ENCODE peak calls at places on chromosomes 3 and 15, in four cellular contexts. U is CD8-positive, alpha-beta memory T cell; W is aorta; H is epithelial cell of prostate. Q is an unnamed sample.

GRCh38 chr3:29440321-29441019 is 159.6 kb downstream of the RBMS3 start:
- DNase-seq in U (no peak), W (no peak), H (no peak), Q (no peak)

GRCh38 chr3:140258222-140258724 is 323.3 kb downstream of the CLSTN2 start:
- DNase-seq in U (no peak), W (no peak), H (no peak), Q (no peak)

GRCh38 chr15:65088643-65089021 is 12.1 kb downstream of the KBTBD13 start:
- DNase-seq in U (no peak), W (no peak), H (no peak), Q (no peak)

GRCh38 chr15:57263520-57263919 is 112.8 kb upstream of the CGNL1 start:
- DNase-seq in U (no peak), W (no peak), H (no peak), Q (no peak)

GRCh38 chr3:139611540-139611939 is 66.2 kb downstream of the NMNAT3 start:
- DNase-seq in U (no peak), W (no peak), H (no peak), Q (no peak)

GRCh38 chr15:35757790-35758189 is 211.8 kb upstream of the DPH6 start:
- DNase-seq in U (no peak), W (no peak), H (no peak), Q (no peak)

GRCh38 chr3:78754066-78754743 is 1013.6 kb downstream of the ROBO1 start:
- DNase-seq in U (no peak), W (no peak), H (peak; percentile 16), Q (no peak)

GRCh38 chr3:2166552-2166951 is 67.9 kb downstream of the CNTN4 start:
- DNase-seq in U (no peak), W (no peak), H (no peak), Q (no peak)

GRCh38 chr3:109432833-109433232 is 95.5 kb upstream of the DPPA4 start:
- DNase-seq in U (no peak), W (no peak), H (no peak), Q (no peak)

GRCh38 chr15:68416158-68416535 is 15.8 kb downstream of the ITGA11 start:
- DNase-seq in U (no peak), W (no peak), H (no peak), Q (peak; percentile 11)

GRCh38 chr3:171108066-171108465 is 81.5 kb upstream of the SLC2A2 start:
- DNase-seq in U (no peak), W (no peak), H (peak; percentile 10), Q (no peak)

GRCh38 chr3:15159501-15160136 is 46.4 kb upstream of the CAPN7 start:
- DNase-seq in U (no peak), W (no peak), H (no peak), Q (no peak)

GRCh38 chr3:39096775-39097174 is 10.7 kb downstream of the GORASP1 start:
- DNase-seq in U (no peak), W (no peak), H (no peak), Q (no peak)

GRCh38 chr3:108006077-108006675 is 84.7 kb downstream of the CD47 start:
- DNase-seq in U (no peak), W (no peak), H (peak; percentile 67), Q (peak; percentile 47)

GRCh38 chr3:50364573-50365079 is 5.3 kb upstream of the TMEM115 start:
- DNase-seq in U (no peak), W (peak; percentile 86), H (no peak), Q (no peak)

GRCh38 chr3:174023445-174023844 is 625.9 kb downstream of the NLGN1 start:
- DNase-seq in U (no peak), W (no peak), H (no peak), Q (no peak)

GRCh38 chr3:138435840-138436239 is 1.4 kb downstream of the ESYT3 start:
- DNase-seq in U (no peak), W (no peak), H (no peak), Q (no peak)

GRCh38 chr15:75902129-75902557 is 1.5 kb upstream of the FBXO22 start:
- DNase-seq in U (no peak), W (no peak), H (no peak), Q (peak; percentile 12)

GRCh38 chr3:158152186-158152585 is 42.3 kb downstream of the RSRC1 start:
- DNase-seq in U (no peak), W (no peak), H (no peak), Q (no peak)

GRCh38 chr15:92023971-92024370 is 170.5 kb downstream of the SLCO3A1 start:
- DNase-seq in U (no peak), W (no peak), H (no peak), Q (no peak)

GRCh38 chr15:47422901-47423300 is 294.4 kb upstream of the SEMA6D start:
- DNase-seq in U (no peak), W (no peak), H (no peak), Q (no peak)

GRCh38 chr3:156252656-156253055 is 132.3 kb downstream of the KCNAB1 start:
- DNase-seq in U (no peak), W (no peak), H (no peak), Q (no peak)

GRCh38 chr3:185807455-185808068 is 17.3 kb downstream of the IGF2BP2 start:
- DNase-seq in U (no peak), W (no peak), H (peak; percentile 98), Q (no peak)

GRCh38 chr3:184154909-184155643 is at the start of gene DVL3:
- DNase-seq in U (peak; percentile 38), W (peak; percentile 91), H (no peak), Q (peak; percentile 87)

GRCh38 chr3:54882114-54882833 is 45.6 kb downstream of the LRTM1 start:
- DNase-seq in U (no peak), W (no peak), H (peak; percentile 77), Q (no peak)

GRCh38 chr3:34683851-34684250 is 885.4 kb downstream of the PDCD6IP start:
- DNase-seq in U (peak; percentile 1), W (peak; percentile 88), H (no peak), Q (peak; percentile 61)

DNA sequence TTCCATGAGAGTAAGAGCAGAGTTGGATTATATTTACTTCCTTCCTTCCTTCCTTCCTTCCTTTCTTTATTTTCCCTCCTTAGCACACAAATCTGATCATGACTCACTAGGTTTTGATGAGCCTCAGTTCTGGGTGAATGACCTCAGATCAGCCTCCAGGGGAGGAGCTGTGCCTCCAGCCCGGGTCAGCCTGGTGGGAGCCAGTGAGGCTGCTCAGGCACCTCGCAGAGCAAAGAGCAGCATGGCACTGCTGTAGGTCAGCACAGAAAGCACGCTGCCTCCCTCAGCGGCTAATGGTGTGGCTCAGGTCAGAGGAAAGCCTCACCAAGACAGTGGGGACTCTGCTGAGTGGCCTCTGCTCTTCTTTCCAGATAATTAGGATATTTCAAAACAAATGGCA is 108.5 kb downstream of the SYNPR start:
- DNase-seq in U (no peak), W (no peak), H (no peak), Q (no peak)
- H3K27ac ChIP-seq in U (no peak overlapping the region), W (no peak overlapping the region), H (no peak overlapping the region), Q (no peak overlapping the region)

GRCh38 chr3:181383201-181383600 is 328.5 kb upstream of the SOX2 start:
- DNase-seq in U (no peak), W (no peak), H (no peak), Q (no peak)
- H3K27ac ChIP-seq in U (no peak overlapping the region), W (no peak overlapping the region), H (no peak overlapping the region), Q (no peak overlapping the region)

GRCh38 chr3:132315851-132316250 is 1.4 kb upstream of the ACP3 start:
- DNase-seq in U (no peak), W (no peak), H (no peak), Q (no peak)
- H3K27ac ChIP-seq in U (no peak overlapping the region), W (no peak overlapping the region), H (no peak overlapping the region), Q (no peak overlapping the region)

GRCh38 chr3:183100376-183100775 is 1.1 kb upstream of the MCCC1 start:
- DNase-seq in U (no peak), W (no peak), H (no peak), Q (no peak)
- H3K27ac ChIP-seq in U (no peak overlapping the region), W (peak overlapping the region; percentile 12), H (no peak overlapping the region), Q (peak overlapping the region; percentile 85)

DNA sequence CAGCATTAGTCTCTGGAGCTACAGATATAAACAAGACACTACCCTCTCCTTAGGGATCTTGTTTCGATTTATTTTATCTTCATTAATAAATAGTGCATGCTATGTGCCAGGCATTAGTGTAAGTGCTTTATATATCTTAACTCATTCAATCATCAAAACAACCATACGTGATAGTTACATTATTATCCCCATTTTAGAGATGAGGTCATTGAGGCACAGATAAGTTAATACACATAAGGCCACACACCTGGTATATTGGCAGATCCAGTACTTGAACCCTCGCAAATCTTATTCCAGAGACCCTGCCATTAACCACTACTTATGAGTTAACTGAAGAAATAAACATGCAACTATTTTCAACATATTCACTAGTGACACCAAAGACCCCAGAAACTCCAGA is 25.7 kb upstream of the NR2F2 start:
- DNase-seq in U (no peak), W (no peak), H (no peak), Q (no peak)
- H3K27ac ChIP-seq in U (no peak overlapping the region), W (no peak overlapping the region), H (no peak overlapping the region), Q (no peak overlapping the region)

DNA sequence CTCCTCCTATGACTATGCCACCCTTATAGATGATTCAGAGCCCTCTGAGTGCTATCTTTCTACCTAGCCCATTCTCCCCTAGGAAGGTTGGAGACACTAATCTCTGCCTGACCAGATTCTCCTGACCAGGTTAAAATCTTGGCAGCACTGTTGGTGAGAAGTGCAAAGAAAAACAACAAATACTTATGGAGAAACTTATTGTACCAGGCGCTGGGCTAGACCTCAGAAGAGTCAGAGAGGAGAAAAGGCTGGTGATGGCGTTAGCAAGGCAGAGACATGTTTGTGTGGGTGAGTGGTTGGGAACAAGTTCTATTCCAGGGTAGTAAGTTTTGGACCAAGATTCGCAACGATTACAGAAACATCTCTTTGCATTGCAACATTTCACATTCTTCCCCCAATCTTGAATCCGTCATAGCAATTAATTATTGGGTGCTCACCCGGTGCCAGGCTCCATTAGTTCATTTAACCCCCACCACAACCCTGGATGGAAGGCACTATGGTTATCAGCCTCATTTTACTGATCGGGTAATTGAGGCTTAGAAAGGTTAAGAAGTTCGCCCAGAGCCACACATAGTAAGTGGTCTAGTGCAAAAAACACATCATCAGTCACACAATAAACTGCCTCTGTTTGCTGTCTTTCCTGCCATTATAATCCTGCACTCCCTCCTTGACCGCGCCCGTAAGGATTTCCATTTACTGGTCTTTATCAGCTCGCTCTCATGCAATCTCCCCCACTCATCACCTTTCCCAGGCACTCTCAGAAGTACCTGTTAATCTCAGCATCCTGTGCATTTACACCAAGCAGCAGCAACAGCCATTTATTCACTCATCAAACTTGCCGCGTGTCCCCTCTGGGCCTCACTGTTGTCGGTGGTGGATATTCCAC is 672 bp upstream of the TSPAN3 start:
- DNase-seq in U (no peak), W (no peak), H (no peak), Q (no peak)
- H3K27ac ChIP-seq in U (no peak overlapping the region), W (no peak overlapping the region), H (no peak overlapping the region), Q (peak overlapping the region; percentile 90)

Q was measured in heart left ventricle.